ENCODE peak calls at places on chromosome 11, in nine cellular contexts. One of them, this sample, is unnamed.

GRCh38 chr11:11022126-11022730 is 164.4 kb upstream of the ZBED5 start:
- DNase-seq in stimulated activated naive CD4-positive, alpha-beta T cell: peak; percentile 39
- DNase-seq in frontal cortex: peak; percentile 32
- DNase-seq in heart right ventricle: peak; percentile 21
- DNase-seq in cardiac muscle cell: peak; percentile 50
- DNase-seq in HCEC 1CT: peak; percentile 19
- DNase-seq in HS-27A: no peak
- DNase-seq in tibial nerve: peak; percentile 43
- DNase-seq in T-helper 17 cell: no peak
- DNase-seq in this sample: no peak

GRCh38 chr11:116062526-116063171 is 558.4 kb upstream of the CADM1 start:
- DNase-seq in stimulated activated naive CD4-positive, alpha-beta T cell: no peak
- DNase-seq in frontal cortex: no peak
- DNase-seq in heart right ventricle: no peak
- DNase-seq in cardiac muscle cell: no peak
- DNase-seq in HCEC 1CT: no peak
- DNase-seq in HS-27A: no peak
- DNase-seq in tibial nerve: no peak
- DNase-seq in T-helper 17 cell: no peak
- DNase-seq in this sample: no peak

GRCh38 chr11:46686886-46687810 is 13.3 kb downstream of the ARHGAP1 start:
- DNase-seq in stimulated activated naive CD4-positive, alpha-beta T cell: no peak
- DNase-seq in frontal cortex: no peak
- DNase-seq in heart right ventricle: no peak
- DNase-seq in cardiac muscle cell: peak; percentile 89
- DNase-seq in HCEC 1CT: peak; percentile 57
- DNase-seq in HS-27A: no peak
- DNase-seq in tibial nerve: no peak
- DNase-seq in T-helper 17 cell: no peak
- DNase-seq in this sample: no peak

GRCh38 chr11:78815631-78816232 is 241.1 kb upstream of the NARS2 start:
- DNase-seq in stimulated activated naive CD4-positive, alpha-beta T cell: no peak
- DNase-seq in frontal cortex: no peak
- DNase-seq in heart right ventricle: no peak
- DNase-seq in cardiac muscle cell: no peak
- DNase-seq in HCEC 1CT: no peak
- DNase-seq in HS-27A: no peak
- DNase-seq in tibial nerve: no peak
- DNase-seq in T-helper 17 cell: no peak
- DNase-seq in this sample: no peak

GRCh38 chr11:72700026-72700610 is 25.9 kb upstream of the PDE2A start:
- DNase-seq in stimulated activated naive CD4-positive, alpha-beta T cell: no peak
- DNase-seq in frontal cortex: no peak
- DNase-seq in heart right ventricle: no peak
- DNase-seq in cardiac muscle cell: peak; percentile 40
- DNase-seq in HCEC 1CT: no peak
- DNase-seq in HS-27A: no peak
- DNase-seq in tibial nerve: no peak
- DNase-seq in T-helper 17 cell: no peak
- DNase-seq in this sample: no peak

GRCh38 chr11:118007040-118007439 is 20.8 kb downstream of the IL10RA start:
- DNase-seq in stimulated activated naive CD4-positive, alpha-beta T cell: peak; percentile 11
- DNase-seq in frontal cortex: no peak
- DNase-seq in heart right ventricle: no peak
- DNase-seq in cardiac muscle cell: no peak
- DNase-seq in HCEC 1CT: no peak
- DNase-seq in HS-27A: no peak
- DNase-seq in tibial nerve: no peak
- DNase-seq in T-helper 17 cell: no peak
- DNase-seq in this sample: no peak

GRCh38 chr11:96242191-96242845 is 100.7 kb downstream of the MAML2 start:
- DNase-seq in stimulated activated naive CD4-positive, alpha-beta T cell: no peak
- DNase-seq in frontal cortex: no peak
- DNase-seq in heart right ventricle: no peak
- DNase-seq in cardiac muscle cell: peak; percentile 76
- DNase-seq in HCEC 1CT: no peak
- DNase-seq in HS-27A: no peak
- DNase-seq in tibial nerve: no peak
- DNase-seq in T-helper 17 cell: no peak
- DNase-seq in this sample: no peak

GRCh38 chr11:14300661-14301304 is 58.2 kb downstream of the RRAS2 start:
- DNase-seq in stimulated activated naive CD4-positive, alpha-beta T cell: peak; percentile 27
- DNase-seq in frontal cortex: peak; percentile 48
- DNase-seq in heart right ventricle: peak; percentile 52
- DNase-seq in cardiac muscle cell: peak; percentile 87
- DNase-seq in HCEC 1CT: peak; percentile 78
- DNase-seq in HS-27A: peak; percentile 48
- DNase-seq in tibial nerve: peak; percentile 59
- DNase-seq in T-helper 17 cell: no peak
- DNase-seq in this sample: peak; percentile 3

GRCh38 chr11:17801166-17801565 is 66.6 kb downstream of the KCNC1 start:
- DNase-seq in stimulated activated naive CD4-positive, alpha-beta T cell: no peak
- DNase-seq in frontal cortex: no peak
- DNase-seq in heart right ventricle: no peak
- DNase-seq in cardiac muscle cell: no peak
- DNase-seq in HCEC 1CT: no peak
- DNase-seq in HS-27A: no peak
- DNase-seq in tibial nerve: no peak
- DNase-seq in T-helper 17 cell: no peak
- DNase-seq in this sample: no peak

GRCh38 chr11:118406599-118407166 is 5.3 kb downstream of the ATP5MG start:
- DNase-seq in stimulated activated naive CD4-positive, alpha-beta T cell: no peak
- DNase-seq in frontal cortex: no peak
- DNase-seq in heart right ventricle: peak; percentile 18
- DNase-seq in cardiac muscle cell: peak; percentile 26
- DNase-seq in HCEC 1CT: no peak
- DNase-seq in HS-27A: no peak
- DNase-seq in tibial nerve: no peak
- DNase-seq in T-helper 17 cell: no peak
- DNase-seq in this sample: no peak

GRCh38 chr11:10233581-10233980 is 60.4 kb downstream of the SBF2 start:
- DNase-seq in stimulated activated naive CD4-positive, alpha-beta T cell: no peak
- DNase-seq in frontal cortex: no peak
- DNase-seq in heart right ventricle: no peak
- DNase-seq in cardiac muscle cell: peak; percentile 66
- DNase-seq in HCEC 1CT: peak; percentile 84
- DNase-seq in HS-27A: peak; percentile 56
- DNase-seq in tibial nerve: no peak
- DNase-seq in T-helper 17 cell: no peak
- DNase-seq in this sample: no peak

GRCh38 chr11:2301631-2302272 is at the start of the genes C11orf21 and TSPAN32:
- DNase-seq in stimulated activated naive CD4-positive, alpha-beta T cell: peak; percentile 46
- DNase-seq in frontal cortex: no peak
- DNase-seq in heart right ventricle: peak; percentile 77
- DNase-seq in cardiac muscle cell: peak; percentile 77
- DNase-seq in HCEC 1CT: no peak
- DNase-seq in HS-27A: no peak
- DNase-seq in tibial nerve: no peak
- DNase-seq in T-helper 17 cell: peak; percentile 45
- DNase-seq in this sample: peak; percentile 46

GRCh38 chr11:14713518-14714244 is 70.1 kb downstream of the PDE3B start:
- DNase-seq in stimulated activated naive CD4-positive, alpha-beta T cell: peak; percentile 70
- DNase-seq in frontal cortex: no peak
- DNase-seq in heart right ventricle: no peak
- DNase-seq in cardiac muscle cell: no peak
- DNase-seq in HCEC 1CT: no peak
- DNase-seq in HS-27A: no peak
- DNase-seq in tibial nerve: no peak
- DNase-seq in T-helper 17 cell: no peak
- DNase-seq in this sample: peak; percentile 7

GRCh38 chr11:1868636-1869291 is 15.9 kb downstream of the LSP1 start:
- DNase-seq in stimulated activated naive CD4-positive, alpha-beta T cell: no peak
- DNase-seq in frontal cortex: no peak
- DNase-seq in heart right ventricle: no peak
- DNase-seq in cardiac muscle cell: no peak
- DNase-seq in HCEC 1CT: no peak
- DNase-seq in HS-27A: no peak
- DNase-seq in tibial nerve: no peak
- DNase-seq in T-helper 17 cell: no peak
- DNase-seq in this sample: no peak

GRCh38 chr11:57219021-57219627 is 17.9 kb downstream of the APLNR start:
- DNase-seq in stimulated activated naive CD4-positive, alpha-beta T cell: no peak
- DNase-seq in frontal cortex: no peak
- DNase-seq in heart right ventricle: no peak
- DNase-seq in cardiac muscle cell: peak; percentile 69
- DNase-seq in HCEC 1CT: peak; percentile 27
- DNase-seq in HS-27A: no peak
- DNase-seq in tibial nerve: peak; percentile 47
- DNase-seq in T-helper 17 cell: no peak
- DNase-seq in this sample: no peak